ENCODE peak calls at places on chromosomes 4 and X, in four cellular contexts. V is HL-60, E is K562, W is GM12878. P is an unnamed sample.

GRCh38 chrX:123738378-123738955 is 5.6 kb upstream of the THOC2 start:
- DNase-seq in V (no peak), W (no peak), E (no peak), P (no peak)

GRCh38 chr4:1910643-1911042 is 39.5 kb downstream of the NSD2 start:
- DNase-seq in W (no peak), V (no peak), E (peak), P (no peak)

GRCh38 chr4:131337956-131338355 is 1811.1 kb upstream of the PCDH10 start:
- DNase-seq in V (no peak), E (no peak), W (no peak), P (no peak)

GRCh38 chr4:16443504-16444088 is 217.3 kb upstream of the TAPT1 start:
- DNase-seq in V (no peak), W (no peak), E (peak), P (peak)

GRCh38 chr4:152109585-152110509 is 349.0 kb upstream of the GATB start:
- DNase-seq in V (no peak), E (no peak), W (no peak), P (no peak)

GRCh38 chr4:145881991-145882390 is 56.6 kb downstream of the ZNF827 start:
- DNase-seq in V (no peak), W (no peak), E (no peak), P (no peak)

GRCh38 chr4:173195132-173195531 is 26.5 kb downstream of the GALNT7 start:
- DNase-seq in E (no peak), V (no peak), W (no peak), P (no peak)

GRCh38 chrX:151359931-151360871 is 36.8 kb upstream of the VMA21 start:
- DNase-seq in W (no peak), E (peak), V (no peak), P (no peak)

GRCh38 chr4:74032064-74032463 is 6.4 kb downstream of the CXCL3 start:
- DNase-seq in W (no peak), V (no peak), E (no peak), P (no peak)

GRCh38 chr4:158295053-158295452 is 84.8 kb downstream of the TMEM144 start:
- DNase-seq in V (no peak), E (no peak), W (no peak), P (no peak)

GRCh38 chr4:81137446-81137845 is 77.6 kb downstream of the PRKG2 start:
- DNase-seq in W (no peak), E (no peak), V (no peak), P (no peak)

GRCh38 chr4:98645527-98645926 is 12.9 kb downstream of the TSPAN5 start:
- DNase-seq in E (no peak), V (no peak), W (no peak), P (no peak)

GRCh38 chr4:184400375-184400870 is 73.9 kb downstream of the IRF2 start:
- DNase-seq in E (no peak), W (no peak), V (no peak), P (no peak)
- TF ChIP-seq SPI1 in E (no peak), W (no peak), V (no peak), P (no peak)

GRCh38 chrX:40644175-40644574 is 3.2 kb downstream of the CXorf38 start:
- DNase-seq in W (no peak), E (no peak), V (peak), P (no peak)
- TF ChIP-seq SPI1 in W (peak), E (no peak), V (peak), P (no peak)

GRCh38 chr4:88900432-88900831 is 156.6 kb downstream of the FAM13A start:
- DNase-seq in E (no peak), W (no peak), V (no peak), P (no peak)
- TF ChIP-seq SPI1 in E (no peak), W (no peak), V (no peak), P (no peak)

GRCh38 chr4:13910556-13910955 is 283.0 kb upstream of the BOD1L1 start:
- DNase-seq in W (no peak), V (no peak), E (no peak), P (no peak)
- TF ChIP-seq SPI1 in W (no peak), V (no peak), E (no peak), P (no peak)

GRCh38 chr4:168978001-168978700 is 31.9 kb downstream of the CBR4 start:
- DNase-seq in W (no peak), E (no peak), V (no peak), P (no peak)
- TF ChIP-seq SPI1 in W (no peak), E (no peak), V (no peak), P (no peak)

GRCh38 chrX:2829066-2829430 is 318 bp downstream of the GYG2 start:
- DNase-seq in W (no peak), V (no peak), E (peak), P (no peak)
- TF ChIP-seq SPI1 in W (no peak), V (no peak), E (no peak), P (no peak)

GRCh38 chr4:87006531-87007344 is 71.9 kb downstream of the AFF1 start:
- DNase-seq in W (peak), E (peak), V (peak), P (peak)
- TF ChIP-seq SPI1 in W (no peak), E (no peak), V (no peak), P (no peak)

GRCh38 chr4:71275570-71275969 is 63.2 kb upstream of the SLC4A4 start:
- DNase-seq in W (no peak), E (no peak), V (no peak), P (no peak)
- TF ChIP-seq SPI1 in W (no peak), E (no peak), V (no peak), P (no peak)

DNA sequence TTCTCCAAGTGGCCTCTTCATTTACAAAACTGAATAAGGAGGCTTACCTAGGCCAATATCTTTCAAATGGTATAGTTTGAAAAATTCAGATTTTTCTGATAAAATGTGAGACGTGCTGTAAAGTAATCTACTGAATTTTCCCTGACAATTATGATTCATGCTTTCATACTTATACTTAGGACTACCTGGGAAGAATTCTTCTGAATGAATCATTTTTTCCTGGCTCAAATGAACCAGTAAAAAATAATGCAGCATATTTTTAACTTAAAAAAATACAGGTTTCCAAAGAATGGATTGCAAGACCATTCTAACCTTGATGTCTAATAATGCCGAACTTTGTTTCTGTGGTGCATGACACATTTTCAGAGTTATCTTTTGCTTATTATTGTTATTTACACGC is 375.4 kb downstream of the ZNF674 start:
- DNase-seq in E (no peak), V (no peak), W (no peak), P (no peak)
- TF ChIP-seq SPI1 in E (no peak), V (no peak), W (no peak), P (no peak)